ENCODE peak calls at places on chromosomes 1 and 21, in eight cellular contexts. Z is activated naive CD4-positive, alpha-beta T cell treated with anti-CD3 and anti-CD28 coated beads, Interleukin-2, amount 10 ng/mL, durations not matched to agents 7 days and 5 days; Q is activated T-helper 1 cell treated with anti-CD3 and anti-CD28 coated beads, Interleukin-12 subunit alpha, Interleukin-12 subunit beta, Interleukin-2, Interleukin-4 antibody, amounts not matched to agents 30 ng/mL and 10 ng/mL and 1 ng/mL, durations not matched to agents 14 hours and 24 hours and 36 hours; G is stimulated activated CD4-positive, alpha-beta T cell treated with anti-CD3 and anti-CD28 coated beads, Interleukin-1b, Interleukin-23, amount 100 ng/mL, for 24 hours; H is ovary; W is renal cortical epithelial cell; B is AG04449; Y is NCI-H1105. P is an unnamed sample.

GRCh38 chr1:219564072-219564471 is 48.8 kb downstream of the ZC3H11B start:
- DNase-seq in Z (no peak), Q (no peak), G (no peak), H (no peak), W (no peak), B (no peak), Y (no peak), P (peak)

GRCh38 chr1:37102656-37103382 is 68.5 kb upstream of the GRIK3 start:
- DNase-seq in Z (no peak), Q (no peak), G (no peak), H (no peak), W (no peak), B (no peak), Y (no peak), P (no peak)

GRCh38 chr1:30450148-30450817 is 273.1 kb downstream of the MATN1 start:
- DNase-seq in Z (no peak), Q (no peak), G (no peak), H (no peak), W (no peak), B (no peak), Y (no peak), P (no peak)

GRCh38 chr1:233025156-233025555 is 74.7 kb downstream of the NTPCR start:
- DNase-seq in Z (peak), Q (no peak), G (no peak), H (no peak), W (peak), B (no peak), Y (no peak), P (peak)

GRCh38 chr1:246790364-246790763 is 66.2 kb downstream of the SCCPDH start:
- DNase-seq in Z (no peak), Q (no peak), G (no peak), H (no peak), W (no peak), B (no peak), Y (no peak), P (no peak)

GRCh38 chr1:178581351-178581951 is 68.5 kb downstream of the TEX35 start:
- DNase-seq in Z (no peak), Q (no peak), G (no peak), H (peak), W (peak), B (no peak), Y (peak), P (peak)

GRCh38 chr1:30285461-30286050 is 437.8 kb downstream of the MATN1 start:
- DNase-seq in Z (no peak), Q (no peak), G (no peak), H (no peak), W (no peak), B (no peak), Y (no peak), P (no peak)

GRCh38 chr1:201409440-201409839 is 10.3 kb upstream of the LAD1 start:
- DNase-seq in Z (no peak), Q (no peak), G (no peak), H (no peak), W (no peak), B (no peak), Y (no peak), P (no peak)

GRCh38 chr1:227316456-227316855 is 1.8 kb downstream of the CDC42BPA start:
- DNase-seq in Z (no peak), Q (no peak), G (no peak), H (no peak), W (no peak), B (no peak), Y (no peak), P (no peak)

GRCh38 chr1:33361553-33362262 is 40.8 kb upstream of the A3GALT2 start:
- DNase-seq in Z (no peak), Q (no peak), G (no peak), H (no peak), W (no peak), B (no peak), Y (no peak), P (no peak)

GRCh38 chr1:234659538-234659937 is 49.6 kb upstream of the IRF2BP2 start:
- DNase-seq in Z (no peak), Q (no peak), G (no peak), H (peak), W (peak), B (no peak), Y (no peak), P (no peak)

GRCh38 chr1:58812926-58813325 is 29.1 kb upstream of the JUN start:
- DNase-seq in Z (peak), Q (peak), G (no peak), H (no peak), W (no peak), B (no peak), Y (no peak), P (no peak)

GRCh38 chr1:110587906-110588305 is 18.3 kb downstream of the KCNA2 start:
- DNase-seq in Z (no peak), Q (no peak), G (no peak), H (no peak), W (no peak), B (no peak), Y (no peak), P (no peak)

GRCh38 chr1:96445296-96445695 is 276.3 kb upstream of the PTBP2 start:
- DNase-seq in Z (no peak), Q (no peak), G (no peak), H (no peak), W (peak), B (no peak), Y (no peak), P (no peak)

GRCh38 chr1:113191579-113192076 is 118.6 kb downstream of the LRIG2 start:
- DNase-seq in Z (no peak), Q (no peak), G (no peak), H (no peak), W (peak), B (no peak), Y (no peak), P (no peak)

GRCh38 chr1:43546388-43547100 is 15.9 kb downstream of the PTPRF start:
- DNase-seq in Z (no peak), Q (no peak), G (no peak), H (no peak), W (no peak), B (no peak), Y (no peak), P (no peak)

GRCh38 chr1:152110365-152110859 is 4.8 kb downstream of the TCHH start:
- DNase-seq in Z (peak), Q (peak), G (no peak), H (no peak), W (no peak), B (no peak), Y (no peak), P (no peak)

GRCh38 chr21:42455196-42455595 is 40.8 kb downstream of the RSPH1 start:
- DNase-seq in Z (peak), Q (no peak), G (no peak), H (no peak), W (no peak), B (no peak), Y (no peak), P (no peak)

GRCh38 chr1:146007785-146008133 is 11.4 kb upstream of the TXNIP start:
- DNase-seq in Z (no peak), Q (no peak), G (no peak), H (no peak), W (no peak), B (no peak), Y (no peak), P (no peak)

GRCh38 chr1:96872757-96873156 is 151.2 kb downstream of the PTBP2 start:
- DNase-seq in Z (no peak), Q (no peak), G (no peak), H (no peak), W (no peak), B (no peak), Y (no peak), P (no peak)

GRCh38 chr1:34705077-34705476 is 49.8 kb upstream of the GJB5 start:
- DNase-seq in Z (no peak), Q (no peak), G (no peak), H (no peak), W (no peak), B (no peak), Y (no peak), P (no peak)

GRCh38 chr1:9841460-9841859 is 17.7 kb upstream of the CLSTN1 start:
- DNase-seq in Z (no peak), Q (no peak), G (no peak), H (no peak), W (no peak), B (no peak), Y (no peak), P (no peak)

GRCh38 chr1:174322202-174322862 is 125.4 kb upstream of the GPR52 start:
- DNase-seq in Z (no peak), Q (no peak), G (no peak), H (no peak), W (no peak), B (no peak), Y (no peak), P (no peak)

GRCh38 chr1:157798211-157798610 is 21.3 kb upstream of the FCRL2 start:
- DNase-seq in Z (no peak), Q (no peak), G (no peak), H (no peak), W (peak), B (no peak), Y (no peak), P (no peak)

GRCh38 chr1:24827737-24828136 is 82.5 kb downstream of the CLIC4 start:
- DNase-seq in Z (no peak), Q (no peak), G (no peak), H (no peak), W (no peak), B (no peak), Y (no peak), P (no peak)

GRCh38 chr1:225806249-225806648 is 3.7 kb upstream of the EPHX1 start:
- DNase-seq in Z (no peak), Q (no peak), G (no peak), H (no peak), W (no peak), B (no peak), Y (no peak), P (no peak)

GRCh38 chr1:203215573-203215972 is 13.9 kb downstream of the CHIT1 start:
- DNase-seq in Z (no peak), Q (no peak), G (no peak), H (no peak), W (no peak), B (no peak), Y (no peak), P (peak)

GRCh38 chr1:84750110-84750509 is 59.8 kb upstream of the SSX2IP start:
- DNase-seq in Z (no peak), Q (no peak), G (no peak), H (no peak), W (peak), B (no peak), Y (no peak), P (no peak)

GRCh38 chr1:9422921-9423505 is 116.3 kb upstream of the SLC25A33 start:
- DNase-seq in Z (no peak), Q (no peak), G (no peak), H (no peak), W (no peak), B (no peak), Y (no peak), P (no peak)

GRCh38 chr1:9013824-9014223 is 12.4 kb downstream of the SLC2A7 start:
- DNase-seq in Z (no peak), Q (no peak), G (no peak), H (no peak), W (peak), B (no peak), Y (no peak), P (no peak)

GRCh38 chr1:89254658-89255287 is 17.9 kb downstream of the GBP5 start:
- DNase-seq in Z (no peak), Q (no peak), G (no peak), H (no peak), W (peak), B (no peak), Y (peak), P (peak)

GRCh38 chr1:51624851-51625250 is 8.0 kb downstream of the OSBPL9 start:
- DNase-seq in Z (no peak), Q (no peak), G (no peak), H (no peak), W (no peak), B (no peak), Y (no peak), P (no peak)

GRCh38 chr1:109516872-109517271 is 7.3 kb upstream of the AMIGO1 start:
- DNase-seq in Z (no peak), Q (no peak), G (no peak), H (no peak), W (peak), B (peak), Y (no peak), P (no peak)

GRCh38 chr1:43573066-43573799 is 42.5 kb downstream of the PTPRF start:
- DNase-seq in Z (no peak), Q (no peak), G (no peak), H (no peak), W (no peak), B (no peak), Y (no peak), P (no peak)